ENCODE peak calls at places on chromosome 13, in four cellular contexts. T is neural progenitor cell, E is H9, V is GM23248. O is an unnamed sample.

GRCh38 chr13:44622701-44623100 is 46.6 kb upstream of the TSC22D1 start:
- DNase-seq in T (no peak), E (no peak), V (no peak), O (no peak)

GRCh38 chr13:65710514-65710913 is 1519.6 kb downstream of the PCDH9 start:
- DNase-seq in T (no peak), E (no peak), V (no peak), O (no peak)

GRCh38 chr13:87671031-87671823 is at the start of gene SLITRK5:
- DNase-seq in T (peak; percentile 90), E (peak; percentile 88), V (peak; percentile 74), O (peak; percentile 57)

GRCh38 chr13:27775943-27776342 is 16.3 kb upstream of the GSX1 start:
- DNase-seq in T (peak; percentile 66), E (peak; percentile 45), V (no peak), O (no peak)

GRCh38 chr13:24161010-24161775 is 673 bp downstream of the SPATA13 start:
- DNase-seq in T (peak; percentile 37), E (peak; percentile 51), V (peak; percentile 57), O (no peak)

GRCh38 chr13:99911965-99912566 is 59.5 kb downstream of the ZIC5 start:
- DNase-seq in T (no peak), E (no peak), V (no peak), O (no peak)

GRCh38 chr13:36293497-36293896 is 4.1 kb downstream of the CCDC169 start:
- DNase-seq in T (no peak), E (no peak), V (no peak), O (no peak)

GRCh38 chr13:95083758-95084157 is 217.5 kb downstream of the ABCC4 start:
- DNase-seq in T (no peak), E (no peak), V (peak; percentile 84), O (no peak)

GRCh38 chr13:72198967-72199601 is 332.1 kb upstream of the DACH1 start:
- DNase-seq in T (no peak), E (no peak), V (no peak), O (no peak)
- H3K9ac ChIP-seq in T (no peak overlapping the region), E (no peak overlapping the region), V (no peak overlapping the region), O (no peak overlapping the region)

DNA sequence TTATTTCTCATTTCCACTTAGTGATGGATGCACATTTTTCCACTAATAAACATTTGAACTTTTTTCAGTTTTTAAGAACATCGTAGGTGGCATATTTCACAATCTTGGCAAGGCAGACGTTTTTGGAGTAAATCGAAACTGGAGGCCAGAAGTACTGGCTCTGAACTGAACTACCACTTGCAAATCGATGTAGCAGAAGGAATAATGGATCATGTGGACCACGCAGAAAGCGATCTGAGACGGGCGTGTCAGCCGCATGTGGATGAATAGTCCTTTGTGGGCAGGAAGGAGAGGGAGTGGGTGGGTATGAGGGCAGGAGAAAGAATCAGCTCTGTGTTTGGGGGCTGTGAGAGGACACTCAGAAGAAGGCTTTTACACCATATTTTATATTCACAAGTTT is 90.4 kb downstream of the COL4A2 start:
- DNase-seq in T (no peak), E (no peak), V (peak; percentile 80), O (no peak)
- H3K9ac ChIP-seq in T (no peak overlapping the region), E (no peak overlapping the region), V (peak overlapping the region; percentile 88), O (no peak overlapping the region)

DNA sequence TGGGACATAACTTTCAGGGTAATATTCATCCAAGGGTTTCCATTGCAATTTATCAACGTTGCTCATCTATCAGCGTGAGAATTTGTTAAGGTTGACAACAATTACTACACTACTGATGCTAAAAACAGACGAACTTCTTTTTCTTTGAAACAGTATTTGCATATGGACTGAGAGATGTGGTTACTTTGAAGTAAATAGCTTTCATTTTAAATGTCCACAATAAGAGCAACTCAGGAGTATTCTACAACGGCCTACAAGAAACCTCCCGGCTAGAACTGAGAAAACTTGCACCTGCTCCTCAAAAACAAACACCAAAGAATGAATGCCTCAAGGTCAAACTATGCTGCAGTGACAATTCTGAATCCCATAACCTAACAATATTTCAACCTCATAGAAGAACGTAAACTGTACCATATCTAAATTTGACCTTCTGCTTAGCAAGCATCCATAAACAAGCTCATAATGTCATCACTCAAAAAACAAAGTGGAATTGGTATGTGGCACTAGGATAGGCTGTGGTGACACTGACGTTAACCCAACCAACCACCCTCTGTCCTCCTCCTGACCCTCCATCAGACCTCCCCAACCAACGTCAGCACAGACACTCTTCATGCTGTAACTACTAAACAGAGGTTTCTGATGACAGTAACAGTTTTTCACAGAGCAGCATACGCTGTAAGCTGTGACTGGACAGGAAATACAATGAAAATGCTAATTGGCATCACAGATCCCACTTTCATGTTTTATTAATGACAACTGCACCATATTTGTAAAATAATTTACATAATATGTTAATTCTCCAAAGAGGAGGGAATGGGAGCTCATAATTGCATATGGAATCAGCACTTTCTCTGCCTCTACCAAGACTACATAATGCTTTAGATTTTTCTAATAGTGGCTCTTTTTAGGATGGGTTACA is 238.2 kb downstream of the IRS2 start:
- DNase-seq in T (no peak), E (no peak), V (no peak), O (peak; percentile 96)
- H3K9ac ChIP-seq in T (no peak overlapping the region), E (no peak overlapping the region), V (no peak overlapping the region), O (peak overlapping the region; percentile 6)

GRCh38 chr13:75579529-75579928 is 29.9 kb downstream of the UCHL3 start:
- DNase-seq in T (no peak), E (no peak), V (no peak), O (no peak)
- H3K9ac ChIP-seq in T (no peak overlapping the region), E (no peak overlapping the region), V (no peak overlapping the region), O (no peak overlapping the region)

GRCh38 chr13:110991991-110992508 is 77.2 kb upstream of the ANKRD10 start:
- DNase-seq in T (no peak), E (no peak), V (no peak), O (no peak)
- H3K9ac ChIP-seq in T (no peak overlapping the region), E (no peak overlapping the region), V (no peak overlapping the region), O (no peak overlapping the region)

O was measured in SK-N-MC.